ENCODE peak calls at places on chromosomes 12 and 14, in seven cellular contexts. One of them, this sample, is unnamed.

GRCh38 chr12:87165733-87166375 is 863.3 kb downstream of the C12orf50 start:
- DNase-seq in mesendoderm: peak
- DNase-seq in IMR-90: no peak
- DNase-seq in neuronal stem cell: no peak
- DNase-seq in H9: no peak
- DNase-seq in trophoblast cell: no peak
- DNase-seq in mesenchymal stem cell: no peak
- DNase-seq in this sample: no peak

GRCh38 chr12:24960222-24960855 is 11.4 kb upstream of the BCAT1 start:
- DNase-seq in mesendoderm: peak
- DNase-seq in IMR-90: peak
- DNase-seq in neuronal stem cell: no peak
- DNase-seq in H9: peak
- DNase-seq in trophoblast cell: peak
- DNase-seq in mesenchymal stem cell: peak
- DNase-seq in this sample: peak

GRCh38 chr12:3223601-3224529 is 146.7 kb downstream of the TSPAN9 start:
- DNase-seq in mesendoderm: no peak
- DNase-seq in IMR-90: no peak
- DNase-seq in neuronal stem cell: no peak
- DNase-seq in H9: no peak
- DNase-seq in trophoblast cell: no peak
- DNase-seq in mesenchymal stem cell: no peak
- DNase-seq in this sample: no peak

GRCh38 chr14:69573841-69574265 is 818 bp downstream of the CCDC177 start:
- DNase-seq in mesendoderm: peak
- DNase-seq in IMR-90: no peak
- DNase-seq in neuronal stem cell: peak
- DNase-seq in H9: peak
- DNase-seq in trophoblast cell: no peak
- DNase-seq in mesenchymal stem cell: no peak
- DNase-seq in this sample: no peak

GRCh38 chr12:69131073-69131472 is 108.3 kb upstream of the CPSF6 start:
- DNase-seq in mesendoderm: no peak
- DNase-seq in IMR-90: no peak
- DNase-seq in neuronal stem cell: no peak
- DNase-seq in H9: no peak
- DNase-seq in trophoblast cell: no peak
- DNase-seq in mesenchymal stem cell: no peak
- DNase-seq in this sample: no peak

GRCh38 chr12:14699923-14700322 is 3.5 kb upstream of the GUCY2C start:
- DNase-seq in mesendoderm: no peak
- DNase-seq in IMR-90: no peak
- DNase-seq in neuronal stem cell: no peak
- DNase-seq in H9: no peak
- DNase-seq in trophoblast cell: no peak
- DNase-seq in mesenchymal stem cell: no peak
- DNase-seq in this sample: no peak

GRCh38 chr12:124152733-124153132 is 142.2 kb upstream of the RFLNA start:
- DNase-seq in mesendoderm: no peak
- DNase-seq in IMR-90: no peak
- DNase-seq in neuronal stem cell: no peak
- DNase-seq in H9: no peak
- DNase-seq in trophoblast cell: no peak
- DNase-seq in mesenchymal stem cell: no peak
- DNase-seq in this sample: no peak

GRCh38 chr12:112978163-112979081 is at the start of gene OAS2:
- DNase-seq in mesendoderm: no peak
- DNase-seq in IMR-90: peak
- DNase-seq in neuronal stem cell: no peak
- DNase-seq in H9: no peak
- DNase-seq in trophoblast cell: peak
- DNase-seq in mesenchymal stem cell: peak
- DNase-seq in this sample: no peak

GRCh38 chr12:121748218-121748570 is 35.6 kb downstream of the TMEM120B start:
- DNase-seq in mesendoderm: no peak
- DNase-seq in IMR-90: no peak
- DNase-seq in neuronal stem cell: no peak
- DNase-seq in H9: peak
- DNase-seq in trophoblast cell: no peak
- DNase-seq in mesenchymal stem cell: no peak
- DNase-seq in this sample: no peak

GRCh38 chr14:32244404-32244803 is 41.3 kb upstream of the RNU6-8 start:
- DNase-seq in mesendoderm: peak
- DNase-seq in IMR-90: no peak
- DNase-seq in neuronal stem cell: no peak
- DNase-seq in H9: no peak
- DNase-seq in trophoblast cell: no peak
- DNase-seq in mesenchymal stem cell: no peak
- DNase-seq in this sample: no peak

GRCh38 chr12:49019435-49020317 is 1.1 kb upstream of the PRKAG1 start:
- DNase-seq in mesendoderm: peak
- DNase-seq in IMR-90: peak
- DNase-seq in neuronal stem cell: no peak
- DNase-seq in H9: peak
- DNase-seq in trophoblast cell: peak
- DNase-seq in mesenchymal stem cell: peak
- DNase-seq in this sample: peak

GRCh38 chr12:111655356-111655755 is 30.4 kb downstream of the BRAP start:
- DNase-seq in mesendoderm: no peak
- DNase-seq in IMR-90: no peak
- DNase-seq in neuronal stem cell: no peak
- DNase-seq in H9: no peak
- DNase-seq in trophoblast cell: no peak
- DNase-seq in mesenchymal stem cell: no peak
- DNase-seq in this sample: no peak

GRCh38 chr14:92670967-92671366 is 77.5 kb downstream of the LGMN start:
- DNase-seq in mesendoderm: no peak
- DNase-seq in IMR-90: peak
- DNase-seq in neuronal stem cell: no peak
- DNase-seq in H9: no peak
- DNase-seq in trophoblast cell: no peak
- DNase-seq in mesenchymal stem cell: no peak
- DNase-seq in this sample: no peak

GRCh38 chr14:93536945-93537344 is 106.2 kb downstream of the UNC79 start:
- DNase-seq in mesendoderm: peak
- DNase-seq in IMR-90: no peak
- DNase-seq in neuronal stem cell: no peak
- DNase-seq in H9: peak
- DNase-seq in trophoblast cell: no peak
- DNase-seq in mesenchymal stem cell: no peak
- DNase-seq in this sample: no peak

GRCh38 chr12:104727866-104728449 is 230.1 kb downstream of the SLC41A2 start:
- DNase-seq in mesendoderm: no peak
- DNase-seq in IMR-90: no peak
- DNase-seq in neuronal stem cell: no peak
- DNase-seq in H9: no peak
- DNase-seq in trophoblast cell: peak
- DNase-seq in mesenchymal stem cell: no peak
- DNase-seq in this sample: no peak

DNA sequence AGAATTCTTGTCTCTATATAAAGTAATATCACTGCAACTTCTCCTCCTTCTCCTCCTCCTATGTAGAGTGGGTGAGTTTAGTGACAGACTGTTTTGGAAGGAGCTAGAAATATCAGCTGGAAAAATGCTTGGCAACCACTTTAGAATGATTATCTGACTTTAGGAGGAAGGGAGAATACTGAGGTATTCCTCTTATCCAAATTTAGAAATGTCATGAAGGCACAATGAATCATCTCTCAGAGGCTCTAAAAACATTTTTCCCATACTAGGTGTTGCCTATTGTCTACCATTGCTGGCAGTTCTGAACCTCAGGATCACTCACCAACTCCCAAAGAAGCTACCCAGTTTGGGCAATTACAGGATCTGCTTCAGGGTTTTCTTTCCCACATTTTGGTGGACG is 306.6 kb upstream of the ATP2B1 start:
- DNase-seq in mesendoderm: no peak
- DNase-seq in IMR-90: peak
- DNase-seq in neuronal stem cell: no peak
- DNase-seq in H9: no peak
- DNase-seq in trophoblast cell: peak
- DNase-seq in mesenchymal stem cell: no peak
- DNase-seq in this sample: no peak
- H3K4ac ChIP-seq in mesendoderm: no peak
- H3K4ac ChIP-seq in IMR-90: peak
- H3K4ac ChIP-seq in neuronal stem cell: no peak
- H3K4ac ChIP-seq in H9: no peak
- H3K4ac ChIP-seq in trophoblast cell: no peak
- H3K4ac ChIP-seq in mesenchymal stem cell: no peak
- H3K4ac ChIP-seq in this sample: no peak

GRCh38 chr12:119486599-119487154 is 106.9 kb upstream of the TMEM233 start:
- DNase-seq in mesendoderm: peak
- DNase-seq in IMR-90: no peak
- DNase-seq in neuronal stem cell: no peak
- DNase-seq in H9: peak
- DNase-seq in trophoblast cell: no peak
- DNase-seq in mesenchymal stem cell: no peak
- DNase-seq in this sample: no peak

GRCh38 chr12:119491814-119492213 is 101.8 kb upstream of the TMEM233 start:
- DNase-seq in mesendoderm: no peak
- DNase-seq in IMR-90: no peak
- DNase-seq in neuronal stem cell: no peak
- DNase-seq in H9: no peak
- DNase-seq in trophoblast cell: no peak
- DNase-seq in mesenchymal stem cell: no peak
- DNase-seq in this sample: no peak
- H3K4ac ChIP-seq in mesendoderm: no peak
- H3K4ac ChIP-seq in IMR-90: no peak
- H3K4ac ChIP-seq in neuronal stem cell: no peak
- H3K4ac ChIP-seq in H9: no peak
- H3K4ac ChIP-seq in trophoblast cell: no peak
- H3K4ac ChIP-seq in mesenchymal stem cell: no peak
- H3K4ac ChIP-seq in this sample: no peak

GRCh38 chr14:64581363-64581762 is 31.6 kb downstream of the PPP1R36 start:
- DNase-seq in mesendoderm: peak
- DNase-seq in IMR-90: no peak
- DNase-seq in neuronal stem cell: no peak
- DNase-seq in H9: no peak
- DNase-seq in trophoblast cell: no peak
- DNase-seq in mesenchymal stem cell: no peak
- DNase-seq in this sample: no peak
- H3K4ac ChIP-seq in mesendoderm: no peak
- H3K4ac ChIP-seq in IMR-90: no peak
- H3K4ac ChIP-seq in neuronal stem cell: no peak
- H3K4ac ChIP-seq in H9: no peak
- H3K4ac ChIP-seq in trophoblast cell: no peak
- H3K4ac ChIP-seq in mesenchymal stem cell: no peak
- H3K4ac ChIP-seq in this sample: no peak

GRCh38 chr12:65647074-65647473 is 177.2 kb upstream of the HMGA2 start:
- DNase-seq in mesendoderm: no peak
- DNase-seq in IMR-90: no peak
- DNase-seq in neuronal stem cell: no peak
- DNase-seq in H9: no peak
- DNase-seq in trophoblast cell: no peak
- DNase-seq in mesenchymal stem cell: no peak
- DNase-seq in this sample: no peak
- H3K4ac ChIP-seq in mesendoderm: no peak
- H3K4ac ChIP-seq in IMR-90: peak
- H3K4ac ChIP-seq in neuronal stem cell: no peak
- H3K4ac ChIP-seq in H9: no peak
- H3K4ac ChIP-seq in trophoblast cell: no peak
- H3K4ac ChIP-seq in mesenchymal stem cell: peak
- H3K4ac ChIP-seq in this sample: no peak

This sample was measured in H1.